ENCODE peak calls at places on chromosomes 2 and 18, in eight cellular contexts. E, B, V, A, Q, T, D and H are unnamed samples.

GRCh38 chr2:137180012-137180411 is 414.7 kb downstream of the THSD7B start:
- DNase-seq in T (no peak), A (no peak), Q (no peak), V (no peak), B (no peak), D (no peak), E (no peak), H (no peak)

GRCh38 chr2:19706332-19706731 is 195.5 kb downstream of the TTC32 start:
- DNase-seq in B (no peak), E (no peak), D (no peak), T (no peak), Q (no peak), V (no peak), A (no peak), H (no peak)

GRCh38 chr18:58315739-58316215 is 271.8 kb downstream of the NEDD4L start:
- DNase-seq in V (no peak), B (no peak), T (no peak), Q (no peak), D (no peak), E (peak), A (no peak), H (peak)

GRCh38 chr18:35289293-35290069 is 548 bp downstream of the ZSCAN30 start:
- DNase-seq in T (peak), A (peak), E (peak), Q (peak), B (no peak), D (no peak), V (no peak), H (peak)

GRCh38 chr18:34707670-34708069 is 2.4 kb upstream of the DTNA start:
- DNase-seq in T (no peak), B (no peak), D (no peak), V (no peak), E (no peak), A (no peak), Q (peak), H (peak)

GRCh38 chr2:98254504-98255059 is 91.7 kb upstream of the CNGA3 start:
- DNase-seq in T (no peak), D (no peak), E (no peak), Q (no peak), V (no peak), B (no peak), A (no peak), H (no peak)

GRCh38 chr2:10064932-10065682 is 15.1 kb downstream of the CYS1 start:
- DNase-seq in T (no peak), E (no peak), B (no peak), Q (no peak), D (no peak), A (no peak), V (no peak), H (no peak)

GRCh38 chr2:46365913-46366674 is 68.9 kb downstream of the EPAS1 start:
- DNase-seq in E (no peak), B (no peak), D (no peak), Q (no peak), A (no peak), V (no peak), T (peak), H (no peak)

GRCh38 chr2:96697476-96697875 is 42.4 kb downstream of the LMAN2L start:
- DNase-seq in A (no peak), E (peak), B (no peak), V (no peak), T (no peak), Q (no peak), D (no peak), H (no peak)

GRCh38 chr2:102520009-102520408 is 47.0 kb downstream of the SLC9A4 start:
- DNase-seq in Q (peak), T (peak), A (peak), V (no peak), E (peak), D (peak), B (no peak), H (no peak)

GRCh38 chr18:48138211-48138610 is 207.8 kb upstream of the SMAD2 start:
- DNase-seq in A (no peak), T (no peak), Q (no peak), V (no peak), E (no peak), D (no peak), B (no peak), H (no peak)

GRCh38 chr2:154425999-154426398 is 272.5 kb upstream of the KCNJ3 start:
- DNase-seq in D (no peak), A (no peak), T (no peak), V (no peak), E (no peak), B (no peak), Q (no peak), H (no peak)

GRCh38 chr2:111708478-111708877 is 175.5 kb downstream of the ANAPC1 start:
- DNase-seq in Q (no peak), E (peak), T (no peak), B (no peak), A (no peak), D (no peak), V (no peak), H (no peak)

GRCh38 chr2:64985457-64985856 is 3.7 kb upstream of the SLC1A4 start:
- DNase-seq in Q (no peak), D (no peak), V (no peak), E (no peak), A (no peak), T (no peak), B (no peak), H (no peak)

GRCh38 chr2:79271456-79271855 is 111.9 kb upstream of the REG3A start:
- DNase-seq in T (no peak), B (no peak), E (no peak), V (no peak), Q (no peak), A (no peak), D (no peak), H (no peak)

GRCh38 chr2:73418343-73418742 is 32.7 kb downstream of the ALMS1 start:
- DNase-seq in Q (no peak), E (no peak), D (no peak), T (no peak), A (no peak), B (peak), V (no peak), H (no peak)

GRCh38 chr2:135637456-135638087 is 104.1 kb upstream of the UBXN4 start:
- DNase-seq in E (peak), V (no peak), B (no peak), A (no peak), T (no peak), D (no peak), Q (no peak), H (no peak)

GRCh38 chr2:11852526-11853196 is 106.2 kb downstream of the LPIN1 start:
- DNase-seq in B (no peak), T (no peak), E (no peak), D (no peak), V (no peak), Q (no peak), A (no peak), H (no peak)

GRCh38 chr2:72138921-72139381 is 8.7 kb downstream of the CYP26B1 start:
- DNase-seq in A (no peak), E (peak), V (no peak), B (peak), D (no peak), Q (no peak), T (no peak), H (no peak)

GRCh38 chr2:186695081-186695756 is 1.4 kb downstream of the FAM171B start:
- DNase-seq in A (no peak), V (no peak), T (no peak), D (no peak), B (no peak), E (no peak), Q (peak), H (no peak)

GRCh38 chr2:128272586-128273468 is 45.8 kb downstream of the HS6ST1 start:
- DNase-seq in T (no peak), B (no peak), Q (no peak), V (no peak), A (no peak), D (no peak), E (no peak), H (no peak)

GRCh38 chr2:23530121-23530908 is 145.3 kb downstream of the KLHL29 start:
- DNase-seq in E (no peak), V (no peak), A (no peak), Q (no peak), D (no peak), B (no peak), T (no peak), H (no peak)

GRCh38 chr2:149314687-149315086 is 15.7 kb upstream of the LYPD6 start:
- DNase-seq in B (no peak), E (no peak), V (no peak), T (no peak), D (no peak), Q (no peak), A (no peak), H (no peak)

GRCh38 chr2:102442967-102443828 is 20.2 kb downstream of the IL18RAP start:
- DNase-seq in V (no peak), E (peak), D (no peak), A (peak), T (no peak), B (no peak), Q (peak), H (peak)

GRCh38 chr2:65664931-65665330 is 232.5 kb upstream of the SPRED2 start:
- DNase-seq in Q (no peak), V (no peak), A (no peak), D (no peak), T (no peak), E (no peak), B (no peak), H (peak)

GRCh38 chr2:177578454-177578853 is 185.9 kb downstream of the AGPS start:
- DNase-seq in A (no peak), T (no peak), B (no peak), Q (no peak), V (no peak), E (no peak), D (no peak), H (no peak)

GRCh38 chr18:63515799-63516198 is 26.4 kb upstream of the SERPINB12 start:
- DNase-seq in V (no peak), E (no peak), D (no peak), A (no peak), Q (no peak), B (no peak), T (no peak), H (no peak)

GRCh38 chr2:30106543-30106942 is 40.3 kb upstream of the YPEL5 start:
- DNase-seq in V (no peak), Q (no peak), T (no peak), A (no peak), B (no peak), D (no peak), E (no peak), H (no peak)

GRCh38 chr2:237956402-237956736 is 10.4 kb upstream of the UBE2F start:
- DNase-seq in Q (no peak), E (no peak), D (no peak), V (no peak), T (no peak), A (no peak), B (no peak), H (no peak)

GRCh38 chr2:14608245-14608644 is 24.3 kb upstream of the LRATD1 start:
- DNase-seq in T (no peak), A (no peak), D (no peak), Q (no peak), V (no peak), E (no peak), B (no peak), H (no peak)